ENCODE peak calls at places on chromosomes 6 and 20, in eight cellular contexts. X is osteoblast; S is stimulated activated CD4-positive, alpha-beta T cell treated with anti-CD3 and anti-CD28 coated beads, TNF-alpha, amount 100 ng/mL, for 1 hour; U is retinal pigment epithelial cell; N is ACHN; Q is A549; C is OCI-M1; Z is GM23248. O is an unnamed sample.

GRCh38 chr20:62691485-62691884 is 17.2 kb upstream of the NTSR1 start:
- DNase-seq in X (no peak), S (no peak), U (no peak), N (no peak), Q (no peak), C (no peak), Z (no peak), O (no peak)

GRCh38 chr6:149935246-149935645 is 6.6 kb upstream of the ULBP2 start:
- DNase-seq in X (peak; percentile 76), S (no peak), U (no peak), N (no peak), Q (no peak), C (no peak), Z (peak; percentile 91), O (peak; percentile 26)

GRCh38 chr6:150266309-150266708 is 102.5 kb upstream of the IYD start:
- DNase-seq in X (no peak), S (no peak), U (no peak), N (no peak), Q (no peak), C (no peak), Z (peak; percentile 31), O (no peak)

GRCh38 chr6:43734294-43734665 is 35.7 kb upstream of the VEGFA start:
- DNase-seq in X (no peak), S (no peak), U (no peak), N (no peak), Q (no peak), C (no peak), Z (no peak), O (no peak)

GRCh38 chr20:44052166-44052565 is 134.8 kb downstream of the JPH2 start:
- DNase-seq in X (no peak), S (no peak), U (no peak), N (no peak), Q (no peak), C (no peak), Z (no peak), O (no peak)

GRCh38 chr6:80767808-80768207 is 661.3 kb downstream of the BCKDHB start:
- DNase-seq in X (peak; percentile 18), S (no peak), U (peak; percentile 81), N (peak; percentile 79), Q (no peak), C (no peak), Z (peak; percentile 93), O (peak; percentile 94)

GRCh38 chr6:9621276-9621675 is 793.6 kb downstream of the TFAP2A start:
- DNase-seq in X (no peak), S (no peak), U (no peak), N (no peak), Q (no peak), C (no peak), Z (peak; percentile 85), O (peak; percentile 52)

GRCh38 chr6:10272591-10272990 is 142.3 kb downstream of the TFAP2A start:
- DNase-seq in X (no peak), S (no peak), U (no peak), N (no peak), Q (no peak), C (no peak), Z (peak; percentile 30), O (peak; percentile 63)

GRCh38 chr20:61656198-61656597 is 404.1 kb downstream of the CDH4 start:
- DNase-seq in X (no peak), S (no peak), U (no peak), N (no peak), Q (no peak), C (no peak), Z (no peak), O (no peak)

GRCh38 chr20:46215913-46216707 is 92.2 kb downstream of the CDH22 start:
- DNase-seq in X (peak; percentile 95), S (no peak), U (peak; percentile 46), N (peak; percentile 75), Q (peak; percentile 70), C (peak; percentile 97), Z (peak; percentile 15), O (peak; percentile 82)

GRCh38 chr6:42720739-42721138 is 1.7 kb downstream of the PRPH2 start:
- DNase-seq in X (peak; percentile 63), S (no peak), U (no peak), N (peak; percentile 13), Q (no peak), C (no peak), Z (peak; percentile 34), O (peak; percentile 49)

GRCh38 chr6:39646751-39647420 is 78.3 kb downstream of the KIF6 start:
- DNase-seq in X (no peak), S (no peak), U (no peak), N (no peak), Q (no peak), C (no peak), Z (no peak), O (no peak)

GRCh38 chr6:36094786-36095496 is 35.4 kb upstream of the MAPK13 start:
- DNase-seq in X (peak; percentile 60), S (peak; percentile 57), U (peak; percentile 13), N (peak; percentile 73), Q (peak; percentile 55), C (peak; percentile 93), Z (peak; percentile 83), O (peak; percentile 75)

GRCh38 chr20:62737271-62737761 is 28.7 kb downstream of the NTSR1 start:
- DNase-seq in X (peak; percentile 66), S (no peak), U (no peak), N (no peak), Q (no peak), C (no peak), Z (no peak), O (no peak)

GRCh38 chr6:20444786-20445271 is 43.1 kb downstream of the E2F3 start:
- DNase-seq in X (no peak), S (no peak), U (no peak), N (no peak), Q (peak; percentile 8), C (peak; percentile 55), Z (peak; percentile 71), O (peak; percentile 27)

GRCh38 chr20:37968726-37969401 is 64.4 kb downstream of the TTI1 start:
- DNase-seq in X (no peak), S (no peak), U (peak; percentile 91), N (no peak), Q (no peak), C (no peak), Z (peak; percentile 18), O (peak; percentile 8)

GRCh38 chr20:49890651-49891361 is 24.5 kb downstream of the SPATA2 start:
- DNase-seq in X (no peak), S (no peak), U (no peak), N (no peak), Q (no peak), C (no peak), Z (no peak), O (no peak)

GRCh38 chr20:50534567-50534966 is 24.4 kb downstream of the PTPN1 start:
- DNase-seq in X (no peak), S (no peak), U (peak; percentile 89), N (peak; percentile 70), Q (no peak), C (no peak), Z (peak; percentile 86), O (peak; percentile 84)

GRCh38 chr6:144325232-144325631 is 40.1 kb downstream of the UTRN start:
- DNase-seq in X (no peak), S (no peak), U (no peak), N (no peak), Q (no peak), C (no peak), Z (no peak), O (no peak)

GRCh38 chr6:158016571-158017383 is 35.1 kb downstream of the SYNJ2 start:
- DNase-seq in X (peak; percentile 81), S (no peak), U (no peak), N (no peak), Q (no peak), C (no peak), Z (peak; percentile 54), O (no peak)

GRCh38 chr6:4212588-4212987 is 77.2 kb upstream of the ECI2 start:
- DNase-seq in X (no peak), S (no peak), U (no peak), N (no peak), Q (no peak), C (no peak), Z (no peak), O (no peak)

GRCh38 chr6:65064844-65065243 is 642.2 kb downstream of the EYS start:
- DNase-seq in X (no peak), S (no peak), U (peak; percentile 9), N (no peak), Q (no peak), C (no peak), Z (no peak), O (no peak)

GRCh38 chr20:33062105-33062629 is 8.5 kb downstream of the BPIFB3 start:
- DNase-seq in X (peak; percentile 47), S (no peak), U (no peak), N (no peak), Q (no peak), C (no peak), Z (no peak), O (no peak)

GRCh38 chr20:32830437-32830836 is 10.7 kb downstream of the MAPRE1 start:
- DNase-seq in X (no peak), S (no peak), U (no peak), N (no peak), Q (no peak), C (peak; percentile 84), Z (peak; percentile 65), O (no peak)

GRCh38 chr6:17725083-17725482 is 18.4 kb upstream of the NUP153 start:
- DNase-seq in X (peak; percentile 89), S (no peak), U (no peak), N (no peak), Q (no peak), C (peak; percentile 31), Z (peak; percentile 52), O (peak; percentile 52)

GRCh38 chr20:17995967-17996819 is 27.4 kb downstream of the MGME1 start:
- DNase-seq in X (peak; percentile 76), S (peak; percentile 21), U (no peak), N (peak; percentile 50), Q (peak; percentile 66), C (peak; percentile 81), Z (peak; percentile 88), O (peak; percentile 67)

GRCh38 chr20:63148696-63149095 is 67.2 kb downstream of the YTHDF1 start:
- DNase-seq in X (peak; percentile 54), S (no peak), U (no peak), N (no peak), Q (no peak), C (no peak), Z (no peak), O (no peak)

GRCh38 chr6:25388776-25389175 is 109.6 kb downstream of the CARMIL1 start:
- DNase-seq in X (no peak), S (no peak), U (no peak), N (no peak), Q (no peak), C (no peak), Z (no peak), O (no peak)

GRCh38 chr6:22583230-22583629 is 13.9 kb downstream of the HDGFL1 start:
- DNase-seq in X (no peak), S (no peak), U (no peak), N (no peak), Q (no peak), C (no peak), Z (no peak), O (no peak)

GRCh38 chr20:50339196-50339901 is 148.7 kb downstream of the CEBPB start:
- DNase-seq in X (peak; percentile 97), S (no peak), U (peak; percentile 90), N (no peak), Q (no peak), C (no peak), Z (peak; percentile 88), O (peak; percentile 66)

GRCh38 chr6:52361945-52362442 is at the start of gene PAQR8:
- DNase-seq in X (peak; percentile 98), S (peak; percentile 56), U (no peak), N (peak; percentile 66), Q (peak; percentile 66), C (peak; percentile 91), Z (peak; percentile 84), O (peak; percentile 75)